ENCODE peak calls at places on chromosome 21, in eight cellular contexts. V is adrenal gland, B is upper lobe of left lung, E is spleen, P is transverse colon, M is esophagus squamous epithelium, Z is IMR-90, J is stomach. A is an unnamed sample.

GRCh38 chr21:35614412-35614901 is 445.9 kb downstream of the SETD4 start:
- DNase-seq in M (no peak), Z (peak), V (no peak), B (no peak), P (no peak), E (no peak), J (no peak), A (no peak)

GRCh38 chr21:42219606-42220137 is 732 bp downstream of the ABCG1 start:
- DNase-seq in J (peak), E (peak), V (no peak), Z (peak), P (peak), B (peak), M (no peak), A (no peak)

GRCh38 chr21:17472592-17473271 is 40.1 kb upstream of the CXADR start:
- DNase-seq in M (no peak), V (no peak), J (peak), Z (no peak), B (no peak), E (no peak), P (peak), A (no peak)

GRCh38 chr21:41611966-41612606 is 104.1 kb upstream of the TMPRSS2 start:
- DNase-seq in Z (peak), M (no peak), J (peak), P (peak), V (no peak), B (no peak), E (no peak), A (no peak)

GRCh38 chr21:38494688-38495087 is 3.6 kb downstream of the ERG start:
- DNase-seq in B (no peak), J (no peak), V (no peak), Z (no peak), P (no peak), E (peak), M (no peak), A (no peak)

GRCh38 chr21:36028127-36029069 is 31.9 kb downstream of the SETD4 start:
- DNase-seq in B (no peak), M (peak), P (peak), Z (peak), J (peak), V (peak), E (peak), A (peak)

GRCh38 chr21:41817877-41818855 is 51.3 kb upstream of the RIPK4 start:
- DNase-seq in V (no peak), B (no peak), J (no peak), Z (no peak), E (peak), P (no peak), M (no peak), A (no peak)

GRCh38 chr21:39364949-39365348 is 16.1 kb upstream of the HMGN1 start:
- DNase-seq in P (no peak), M (no peak), V (no peak), Z (peak), E (no peak), B (no peak), J (no peak), A (no peak)

GRCh38 chr21:29022141-29022540 is 2.3 kb upstream of the USP16 start:
- DNase-seq in J (no peak), B (no peak), V (no peak), P (no peak), Z (no peak), E (no peak), M (no peak), A (no peak)

GRCh38 chr21:39804264-39804663 is 59.3 kb downstream of the IGSF5 start:
- DNase-seq in P (no peak), V (no peak), E (no peak), M (no peak), Z (no peak), B (no peak), J (no peak), A (no peak)

GRCh38 chr21:35163381-35163780 is 114.3 kb upstream of the RUNX1 start:
- DNase-seq in V (no peak), P (no peak), Z (peak), J (no peak), E (no peak), M (no peak), B (no peak), A (no peak)

GRCh38 chr21:35102488-35103407 is 53.6 kb upstream of the RUNX1 start:
- DNase-seq in E (peak), P (peak), B (no peak), J (peak), Z (peak), M (no peak), V (peak), A (no peak)

GRCh38 chr21:42763578-42764442 is 110.4 kb downstream of the PDE9A start:
- DNase-seq in M (no peak), P (no peak), B (no peak), V (no peak), J (no peak), E (peak), Z (no peak), A (no peak)

GRCh38 chr21:27321791-27322190 is 354.9 kb upstream of the ADAMTS5 start:
- DNase-seq in P (no peak), B (no peak), Z (no peak), J (no peak), V (no peak), M (no peak), E (no peak), A (no peak)

GRCh38 chr21:44449473-44450363 is 5.6 kb upstream of the LRRC3 start:
- DNase-seq in M (no peak), P (no peak), J (no peak), Z (no peak), E (peak), B (no peak), V (no peak), A (no peak)

GRCh38 chr21:35256468-35256988 is 207.4 kb upstream of the RUNX1 start:
- DNase-seq in B (no peak), P (peak), Z (peak), M (no peak), J (peak), V (peak), E (no peak), A (peak)

GRCh38 chr21:25717491-25718139 is 17.1 kb downstream of the ATP5PF start:
- DNase-seq in B (no peak), J (no peak), E (no peak), M (no peak), V (no peak), Z (peak), P (no peak), A (no peak)

GRCh38 chr21:42038826-42039425 is 28.8 kb upstream of the ZBTB21 start:
- DNase-seq in J (no peak), P (no peak), Z (peak), B (no peak), V (no peak), M (no peak), E (peak), A (no peak)

GRCh38 chr21:29748391-29749167 is 191.2 kb downstream of the GRIK1 start:
- DNase-seq in M (no peak), E (no peak), B (no peak), J (no peak), Z (no peak), V (no peak), P (no peak), A (no peak)

GRCh38 chr21:44375281-44375651 is 21.8 kb downstream of the TRPM2 start:
- DNase-seq in V (peak), E (peak), M (no peak), Z (no peak), B (no peak), J (peak), P (peak), A (no peak)

GRCh38 chr21:27681038-27681437 is 714.1 kb upstream of the ADAMTS5 start:
- DNase-seq in Z (peak), B (no peak), V (no peak), M (no peak), E (no peak), P (no peak), J (no peak), A (no peak)

GRCh38 chr21:41975391-41976272 is 21.8 kb upstream of the C2CD2 start:
- DNase-seq in B (peak), Z (no peak), E (peak), V (peak), P (no peak), J (no peak), M (no peak), A (no peak)

GRCh38 chr21:24076179-24076578 is 1531.1 kb downstream of the MRPL39 start:
- DNase-seq in V (no peak), B (no peak), Z (peak), J (no peak), E (no peak), M (no peak), P (no peak), A (no peak)

GRCh38 chr21:42067531-42068255 is 3.4 kb upstream of the UMODL1 start:
- DNase-seq in M (no peak), P (no peak), B (no peak), Z (no peak), V (no peak), J (no peak), E (peak), A (no peak)

GRCh38 chr21:15732996-15733329 is 3.2 kb downstream of the USP25 start:
- DNase-seq in M (no peak), B (no peak), E (no peak), Z (no peak), J (no peak), P (no peak), V (no peak), A (no peak)

GRCh38 chr21:15730484-15731242 is 881 bp downstream of the USP25 start:
- DNase-seq in V (no peak), E (no peak), B (no peak), M (no peak), P (no peak), Z (no peak), J (no peak), A (no peak)

GRCh38 chr21:15731243-15731613 is 1.4 kb downstream of the USP25 start:
- DNase-seq in P (no peak), M (no peak), J (no peak), B (no peak), Z (no peak), E (no peak), V (no peak), A (no peak)

GRCh38 chr21:15729674-15730483 is at the start of gene USP25:
- DNase-seq in Z (peak), V (peak), J (peak), B (peak), E (peak), P (peak), M (peak), A (peak)

DNA sequence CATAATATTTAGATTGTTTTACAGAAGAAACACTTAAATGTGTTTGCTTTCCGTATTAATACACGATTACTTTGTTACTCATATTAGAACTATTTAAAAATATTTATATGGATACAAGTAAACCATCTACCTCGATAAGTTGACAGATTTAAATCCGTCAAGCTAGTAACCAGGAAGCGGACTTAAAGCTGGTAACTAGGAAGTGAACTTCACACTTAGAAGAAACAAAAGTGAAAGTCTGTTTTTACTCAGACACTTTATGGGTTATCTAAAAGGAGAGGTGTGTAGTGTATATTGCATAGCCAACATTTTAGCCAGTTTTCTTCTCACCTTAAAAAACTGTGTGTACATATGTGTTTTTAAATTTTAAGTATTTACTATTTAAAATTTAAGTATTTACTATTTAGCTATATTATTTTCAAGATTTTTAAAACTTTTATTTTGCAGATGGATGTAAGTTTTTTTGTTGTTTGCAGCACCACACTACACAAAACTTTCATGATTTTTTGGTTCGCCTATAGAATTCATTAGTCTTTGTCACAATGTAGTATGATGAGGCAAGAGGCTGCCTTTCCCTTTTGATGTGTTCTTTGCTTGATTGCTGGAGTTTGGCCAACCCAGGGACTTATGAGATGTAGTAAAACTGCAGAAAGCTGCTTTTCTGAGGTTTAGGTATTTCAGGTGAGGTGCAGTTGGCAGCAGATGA is 2.7 kb downstream of the USP25 start:
- DNase-seq in Z (peak), E (no peak), P (no peak), M (no peak), J (no peak), B (no peak), V (no peak), A (no peak)
- H3K4me3 ChIP-seq in Z (peak), E (peak), P (no peak), M (peak), J (peak), B (peak), V (no peak), A (peak)

GRCh38 chr21:45700461-45700860 is 56.9 kb downstream of the PCBP3 start:
- DNase-seq in P (no peak), V (no peak), E (no peak), J (no peak), B (no peak), Z (no peak), M (no peak), A (no peak)

GRCh38 chr21:45699966-45700365 is 56.4 kb downstream of the PCBP3 start:
- DNase-seq in J (no peak), V (no peak), P (no peak), M (no peak), E (no peak), Z (no peak), B (no peak), A (no peak)

GRCh38 chr21:45695086-45695485 is 51.6 kb downstream of the PCBP3 start:
- DNase-seq in B (no peak), Z (no peak), V (no peak), J (no peak), E (no peak), P (no peak), M (no peak), A (no peak)

GRCh38 chr21:45699251-45699942 is 55.9 kb downstream of the PCBP3 start:
- DNase-seq in B (no peak), J (no peak), V (no peak), P (no peak), E (no peak), Z (no peak), M (no peak), A (no peak)

GRCh38 chr21:45698493-45698947 is 55.0 kb downstream of the PCBP3 start:
- DNase-seq in V (peak), E (no peak), B (no peak), J (no peak), M (no peak), P (peak), Z (peak), A (no peak)
- H3K27ac ChIP-seq in V (no peak), E (no peak), B (no peak), J (no peak), M (no peak), P (no peak), Z (no peak), A (no peak)

GRCh38 chr21:46093668-46094400 is 4.1 kb upstream of the COL6A2 start:
- DNase-seq in Z (no peak), V (peak), B (peak), J (peak), M (no peak), P (no peak), E (peak), A (peak)

GRCh38 chr21:46092811-46093667 is 4.9 kb upstream of the COL6A2 start:
- DNase-seq in J (peak), V (peak), E (no peak), Z (no peak), P (no peak), M (no peak), B (peak), A (peak)

GRCh38 chr21:46091631-46092025 is 6.3 kb upstream of the COL6A2 start:
- DNase-seq in V (peak), E (no peak), M (no peak), Z (peak), P (no peak), B (no peak), J (no peak), A (peak)

GRCh38 chr21:46091118-46091517 is 6.8 kb upstream of the COL6A2 start:
- DNase-seq in Z (no peak), E (no peak), V (peak), M (no peak), P (no peak), B (no peak), J (no peak), A (no peak)

DNA sequence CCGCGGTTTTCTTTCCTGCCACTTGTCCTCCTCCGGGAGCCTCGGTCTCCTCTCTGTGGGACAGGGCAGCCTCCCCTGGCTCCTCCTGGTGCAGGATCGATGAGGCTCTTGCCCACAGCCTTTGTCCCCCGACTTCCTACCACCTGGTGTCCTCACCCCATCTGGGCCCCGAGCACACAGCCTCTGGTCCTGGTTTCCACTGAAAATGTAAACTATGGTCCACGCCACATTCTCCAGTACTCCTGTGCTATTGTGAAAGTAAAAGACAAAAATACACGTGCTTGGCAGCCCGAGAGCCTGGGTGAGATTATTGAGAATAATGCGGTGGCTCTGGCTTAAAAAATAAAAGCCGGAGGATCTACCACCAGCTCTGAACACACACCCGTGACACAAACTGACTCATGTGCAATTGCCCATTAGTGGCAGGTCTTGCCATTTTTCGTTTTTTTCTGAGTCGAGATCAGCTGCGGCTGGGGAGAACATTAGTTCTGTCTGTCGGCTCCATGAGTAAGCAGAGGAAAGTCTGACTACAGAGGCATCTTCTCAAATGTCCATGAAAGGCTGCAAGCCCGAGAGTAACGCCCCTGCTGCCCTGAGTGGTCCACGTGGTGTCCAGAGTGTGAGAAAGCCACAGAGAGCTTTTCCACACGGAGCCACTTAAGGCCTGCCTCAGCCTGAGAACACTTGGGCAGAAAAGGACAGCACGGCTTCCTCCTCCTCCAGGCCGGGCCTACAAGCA is 5.7 kb upstream of the COL6A2 start:
- DNase-seq in Z (peak), P (peak), E (no peak), M (no peak), J (peak), V (peak), B (no peak), A (peak)
- TF ChIP-seq POLR2A in Z (peak), P (peak), E (no peak), M (no peak), J (no peak), V (no peak), B (no peak), A (no peak)

GRCh38 chr21:33071878-33072306 is 2.0 kb downstream of the OLIG1 start:
- DNase-seq in M (no peak), P (no peak), Z (peak), J (no peak), V (no peak), E (no peak), B (peak), A (no peak)

GRCh38 chr21:33069645-33069993 is 322 bp upstream of the OLIG1 start:
- DNase-seq in J (no peak), Z (no peak), V (no peak), B (no peak), M (no peak), P (no peak), E (no peak), A (no peak)

GRCh38 chr21:33069994-33070811 is at the start of gene OLIG1:
- DNase-seq in V (no peak), M (no peak), P (no peak), B (peak), Z (peak), E (peak), J (peak), A (no peak)

GRCh38 chr21:33069243-33069642 is 698 bp upstream of the OLIG1 start:
- DNase-seq in E (no peak), J (no peak), M (no peak), B (no peak), Z (no peak), P (no peak), V (no peak), A (no peak)

DNA sequence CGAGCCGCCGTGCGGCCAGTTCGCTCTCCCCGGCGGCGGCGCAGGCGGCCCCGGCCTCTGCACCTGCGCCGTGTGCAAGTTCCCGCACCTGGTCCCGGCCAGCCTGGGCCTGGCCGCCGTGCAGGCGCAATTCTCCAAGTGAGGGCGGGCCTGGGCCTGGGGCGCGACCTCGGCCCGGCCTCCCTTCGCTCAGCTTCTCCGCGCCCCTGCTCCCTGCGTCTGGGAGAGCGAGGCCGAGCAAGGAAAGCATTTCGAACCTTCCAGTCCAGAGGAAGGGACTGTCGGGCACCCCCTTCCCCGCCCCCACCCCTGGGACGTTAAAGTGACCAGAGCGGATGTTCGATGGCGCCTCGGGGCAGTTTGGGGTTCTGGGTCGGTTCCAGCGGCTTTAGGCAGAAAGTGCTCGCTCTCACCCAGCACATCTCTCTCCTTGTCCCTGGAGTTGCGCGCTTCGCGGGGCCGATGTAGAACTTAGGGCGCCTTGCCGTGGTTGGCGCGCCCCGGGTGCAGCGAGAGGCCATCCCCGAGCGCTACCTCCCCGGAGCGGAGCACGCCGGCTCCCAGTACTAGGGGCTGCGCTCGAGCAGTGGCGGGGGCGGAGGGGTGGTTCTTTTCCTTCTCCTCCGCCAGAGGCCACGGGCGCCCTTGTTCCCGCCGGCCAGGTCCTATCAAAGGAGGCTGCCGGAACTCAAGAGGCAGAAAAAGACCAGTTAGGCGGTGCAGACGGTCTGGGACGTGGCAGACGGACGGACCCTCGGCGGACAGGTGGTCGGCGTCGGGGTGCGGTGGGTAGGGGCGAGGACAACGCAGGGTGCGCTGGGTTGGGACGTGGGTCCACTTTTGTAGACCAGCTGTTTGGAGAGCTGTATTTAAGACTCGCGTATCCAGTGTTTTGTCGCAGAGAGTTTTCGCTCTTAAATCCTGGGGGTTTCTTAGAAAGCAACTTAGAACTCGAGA is 1.3 kb downstream of the OLIG1 start:
- DNase-seq in Z (no peak), B (peak), V (no peak), J (no peak), P (no peak), E (peak), M (no peak), A (no peak)
- H3K4me3 ChIP-seq in Z (no peak), B (peak), V (peak), J (peak), P (no peak), E (peak), M (peak), A (peak)